ENCODE peak calls at places on chromosomes 5 and 9, in six cellular contexts. Y is NCI-H1092 treated with DMSO at 0.1 percent for 48 hours; R is cardiac fibroblast; G is NCI-H1105; C is activated effector memory CD4-positive, alpha-beta T cell treated with anti-CD3 and anti-CD28 coated beads, Interleukin-2, amount 50 U/mL, for 16 hours; X is stimulated activated CD4-positive, alpha-beta T cell treated with anti-CD3 and anti-CD28 coated beads, Interleukin-12 subunit alpha, Interleukin-12 subunit beta, amount 100 ng/mL, for 4 hours. E is an unnamed sample.

GRCh38 chr9:23769307-23769935 is 56.6 kb downstream of the ELAVL2 start:
- DNase-seq in Y (no peak), R (no peak), G (no peak), C (no peak), X (no peak), E (no peak)

GRCh38 chr9:86175223-86175622 is 75.9 kb upstream of the GOLM1 start:
- DNase-seq in Y (peak), R (no peak), G (no peak), C (no peak), X (no peak), E (peak)

GRCh38 chr9:69292078-69292477 is 32.9 kb upstream of the ENTREP1 start:
- DNase-seq in Y (no peak), R (no peak), G (no peak), C (no peak), X (no peak), E (no peak)

GRCh38 chr9:13857521-13857920 is 456.4 kb downstream of the NFIB start:
- DNase-seq in Y (no peak), R (peak), G (no peak), C (no peak), X (no peak), E (no peak)

GRCh38 chr5:175627037-175627436 is 30.8 kb upstream of the HRH2 start:
- DNase-seq in Y (no peak), R (no peak), G (no peak), C (no peak), X (no peak), E (no peak)

GRCh38 chr5:88713818-88714217 is 169.2 kb downstream of the MEF2C start:
- DNase-seq in Y (no peak), R (no peak), G (no peak), C (no peak), X (no peak), E (no peak)

GRCh38 chr5:111739423-111739822 is 17.6 kb downstream of the NREP start:
- DNase-seq in Y (no peak), R (no peak), G (no peak), C (no peak), X (no peak), E (no peak)

GRCh38 chr9:29449294-29449693 is 1876.0 kb upstream of the C9orf72 start:
- DNase-seq in Y (peak), R (no peak), G (no peak), C (no peak), X (no peak), E (peak)

GRCh38 chr5:41408676-41409443 is 101.5 kb downstream of the PLCXD3 start:
- DNase-seq in Y (no peak), R (peak), G (no peak), C (no peak), X (no peak), E (no peak)

E was measured in NCI-H2029 treated with DMSO at 0.1 percent for 48 hours.